ENCODE peak calls at places on chromosomes 11 and 22, in five cellular contexts. R is HCT116, I is HepG2, L is K562, S is GM12878. P is an unnamed sample.

GRCh38 chr22:43066844-43067385 is 22.3 kb downstream of the TTLL1 start:
- DNase-seq in R (peak), I (no peak), L (no peak), S (no peak), P (no peak)

GRCh38 chr11:84291996-84292395 is 1005.8 kb upstream of the CCDC90B start:
- DNase-seq in I (no peak), R (no peak), S (no peak), L (no peak), P (no peak)

GRCh38 chr11:128057786-128058395 is 529.5 kb downstream of the ETS1 start:
- DNase-seq in S (no peak), L (no peak), R (no peak), I (no peak), P (no peak)

GRCh38 chr11:106172389-106172991 is 95.0 kb downstream of the AASDHPPT start:
- DNase-seq in I (no peak), R (no peak), S (no peak), L (no peak), P (no peak)

GRCh38 chr22:43168416-43169309 is 17.3 kb downstream of the TSPO start:
- DNase-seq in L (no peak), R (no peak), I (no peak), S (no peak), P (no peak)

GRCh38 chr11:68775951-68776388 is 24.6 kb upstream of the TESMIN start:
- DNase-seq in I (no peak), R (peak), S (no peak), L (no peak), P (no peak)

GRCh38 chr22:42780070-42780540 is 59.4 kb upstream of the A4GALT start:
- DNase-seq in I (peak), R (peak), L (peak), S (peak), P (peak)

GRCh38 chr22:31526275-31526674 is 29.9 kb downstream of the SFI1 start:
- DNase-seq in I (no peak), L (no peak), R (no peak), S (no peak), P (no peak)

GRCh38 chr11:65355013-65355775 is 643 bp downstream of the TIGD3 start:
- DNase-seq in R (no peak), S (no peak), I (peak), L (peak), P (no peak)

GRCh38 chr11:71580057-71581003 is 2.3 kb downstream of the KRTAP5-11 start:
- DNase-seq in S (no peak), R (peak), L (peak), I (peak), P (peak)

GRCh38 chr11:105177658-105178057 is 38.1 kb upstream of the CARD18 start:
- DNase-seq in I (no peak), R (no peak), L (no peak), S (no peak), P (no peak)

GRCh38 chr22:21038405-21038804 is 6.0 kb upstream of the SLC7A4 start:
- DNase-seq in I (no peak), R (no peak), L (no peak), S (no peak), P (no peak)

GRCh38 chr11:12193515-12194336 is 83.3 kb downstream of the MICAL2 start:
- DNase-seq in L (no peak), S (no peak), R (no peak), I (no peak), P (no peak)

GRCh38 chr11:75510011-75510595 is 15.6 kb downstream of the GDPD5 start:
- DNase-seq in I (no peak), R (no peak), L (no peak), S (no peak), P (no peak)

GRCh38 chr22:39917091-39917703 is 16.3 kb downstream of the GRAP2 start:
- DNase-seq in S (no peak), L (no peak), R (no peak), I (no peak), P (no peak)

GRCh38 chr11:106724293-106724892 is 293.9 kb downstream of the GUCY1A2 start:
- DNase-seq in I (no peak), S (no peak), R (no peak), L (no peak), P (no peak)

GRCh38 chr11:4211991-4212390 is 117.4 kb downstream of the RRM1 start:
- DNase-seq in S (no peak), L (no peak), R (no peak), I (no peak), P (no peak)

GRCh38 chr11:1458340-1459218 is 28.0 kb downstream of the MOB2 start:
- DNase-seq in I (no peak), S (no peak), R (no peak), L (peak), P (no peak)

GRCh38 chr11:19349340-19350025 is 108.7 kb upstream of the E2F8 start:
- DNase-seq in R (no peak), S (no peak), I (no peak), L (no peak), P (no peak)

GRCh38 chr11:17699157-17700114 is 19.9 kb upstream of the MYOD1 start:
- DNase-seq in R (no peak), S (no peak), L (peak), I (no peak), P (no peak)

GRCh38 chr11:1908579-1908978 is 10.9 kb upstream of the TNNT3 start:
- DNase-seq in I (no peak), R (no peak), L (no peak), S (no peak), P (no peak)

GRCh38 chr11:73152861-73153483 is 10.9 kb upstream of the FCHSD2 start:
- DNase-seq in R (no peak), I (no peak), L (no peak), S (peak), P (no peak)

GRCh38 chr22:46367707-46368191 is 32.2 kb downstream of the TRMU start:
- DNase-seq in L (peak), R (peak), I (peak), S (no peak), P (peak)

GRCh38 chr11:32374261-32374711 is 61.1 kb downstream of the WT1 start:
- DNase-seq in S (peak), I (peak), R (peak), L (peak), P (peak)

GRCh38 chr11:69490516-69490915 is 9.1 kb downstream of the LINC01488 start:
- DNase-seq in R (no peak), I (no peak), L (no peak), S (no peak), P (no peak)

GRCh38 chr11:121595717-121596156 is 143.0 kb upstream of the SORL1-AS1 start:
- DNase-seq in I (no peak), R (peak), L (no peak), S (no peak), P (no peak)

GRCh38 chr22:28183078-28183870 is 264.2 kb upstream of the PITPNB start:
- DNase-seq in S (no peak), I (no peak), L (no peak), R (no peak), P (no peak)

GRCh38 chr11:2807276-2807681 is 78.3 kb downstream of the CDKN1C start:
- DNase-seq in S (no peak), L (peak), R (no peak), I (peak), P (no peak)

GRCh38 chr11:24779791-24780190 is 282.9 kb downstream of the LUZP2 start:
- DNase-seq in S (no peak), I (no peak), L (no peak), R (no peak), P (no peak)

GRCh38 chr11:6653656-6654055 is 2.0 kb downstream of the DCHS1 start:
- DNase-seq in S (no peak), I (no peak), L (no peak), R (no peak), P (no peak)

GRCh38 chr11:107565219-107565937 is at the start of gene ALKBH8:
- DNase-seq in R (no peak), L (peak), I (peak), S (peak), P (peak)

GRCh38 chr11:64035581-64035980 is at the start of gene FLRT1:
- DNase-seq in S (no peak), L (peak), I (no peak), R (no peak), P (no peak)

GRCh38 chr11:64037027-64037633 is 1.4 kb downstream of the FLRT1 start:
- DNase-seq in S (no peak), L (no peak), R (no peak), I (no peak), P (no peak)

GRCh38 chr11:64034411-64034811 is 1.3 kb upstream of the FLRT1 start:
- DNase-seq in L (peak), R (no peak), S (no peak), I (no peak), P (no peak)

GRCh38 chr11:64035081-64035524 is 628 bp upstream of the FLRT1 start:
- DNase-seq in R (no peak), S (no peak), L (no peak), I (no peak), P (no peak)

GRCh38 chr11:64036081-64037026 is 623 bp downstream of the FLRT1 start:
- DNase-seq in I (no peak), S (no peak), R (no peak), L (peak), P (no peak)
- TF ChIP-seq ZNF274 in I (no peak), S (no peak), R (no peak), L (no peak), P (no peak)

DNA sequence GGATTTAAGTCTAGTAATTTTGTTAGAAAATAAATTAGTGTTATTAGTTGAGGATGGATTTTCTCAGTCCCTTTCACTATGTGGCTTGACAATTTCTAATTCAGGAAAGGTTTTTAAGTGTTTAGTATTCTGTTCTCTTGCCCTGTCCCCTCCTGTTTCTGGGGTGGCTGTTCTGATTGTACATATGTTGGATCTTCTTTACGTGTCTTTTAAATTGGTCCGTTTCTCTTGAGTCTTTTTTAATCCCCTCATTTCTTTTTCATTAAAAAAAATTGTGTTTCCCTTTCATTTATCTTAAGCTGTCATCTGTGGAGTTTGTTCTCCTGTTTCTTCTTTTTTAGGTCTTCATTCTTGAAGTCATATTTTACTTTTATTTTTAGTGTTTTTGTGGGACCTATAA is 12.5 kb downstream of the ZBED4 start:
- DNase-seq in R (no peak), L (no peak), I (no peak), S (no peak), P (no peak)
- TF ChIP-seq ZNF274 in R (no peak), L (no peak), I (no peak), S (no peak), P (no peak)

DNA sequence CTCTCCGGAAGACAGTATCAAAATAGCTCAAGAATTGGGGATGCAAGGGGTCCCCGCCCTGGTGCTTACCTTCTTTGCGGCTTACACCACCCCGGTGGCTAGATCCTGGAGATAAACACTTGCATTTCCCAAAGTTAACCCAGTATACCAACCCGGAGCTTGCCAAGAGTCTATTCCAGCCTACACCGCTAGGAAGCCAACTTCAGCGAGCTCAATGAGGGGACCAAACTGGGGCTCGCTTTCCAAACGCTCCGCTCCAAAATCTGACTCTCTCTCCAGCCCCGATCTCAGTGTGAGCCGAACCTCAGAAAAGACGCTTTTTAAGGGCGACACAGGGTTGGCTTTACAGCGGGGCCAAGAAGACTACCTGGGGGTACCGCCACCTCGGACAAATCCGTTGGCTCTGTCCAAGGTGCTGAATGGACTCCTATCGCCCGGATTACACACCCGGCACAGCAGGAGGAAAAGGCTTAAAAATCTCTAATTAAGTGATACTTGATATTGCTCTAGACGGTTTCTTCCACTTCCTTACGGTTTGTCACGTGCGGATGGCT is 20.1 kb upstream of the BDNF start:
- DNase-seq in S (no peak), R (no peak), L (peak), I (no peak), P (no peak)
- TF ChIP-seq ZNF274 in S (no peak), R (no peak), L (no peak), I (no peak), P (no peak)

GRCh38 chr11:67302571-67303131 is 679 bp upstream of the SSH3 start:
- DNase-seq in L (no peak), R (no peak), S (no peak), I (no peak), P (no peak)

GRCh38 chr11:67301951-67302516 is 1.3 kb upstream of the SSH3 start:
- DNase-seq in I (no peak), S (no peak), R (no peak), L (peak), P (peak)

GRCh38 chr11:67303989-67304411 is 670 bp downstream of the SSH3 start:
- DNase-seq in R (no peak), S (no peak), I (no peak), L (peak), P (no peak)

GRCh38 chr11:67304511-67305113 is 1.3 kb downstream of the SSH3 start:
- DNase-seq in L (no peak), R (no peak), I (no peak), S (no peak), P (no peak)

GRCh38 chr11:67303132-67303988 is at the start of gene SSH3:
- DNase-seq in S (no peak), R (peak), L (peak), I (peak), P (peak)
- TF ChIP-seq ZNF274 in S (no peak), R (no peak), L (no peak), I (no peak), P (no peak)

GRCh38 chr22:29813563-29813962 is 24.5 kb downstream of the ASCC2 start:
- DNase-seq in R (peak), S (no peak), I (no peak), L (peak), P (no peak)
- TF ChIP-seq ZNF274 in R (no peak), S (no peak), I (no peak), L (no peak), P (no peak)

DNA sequence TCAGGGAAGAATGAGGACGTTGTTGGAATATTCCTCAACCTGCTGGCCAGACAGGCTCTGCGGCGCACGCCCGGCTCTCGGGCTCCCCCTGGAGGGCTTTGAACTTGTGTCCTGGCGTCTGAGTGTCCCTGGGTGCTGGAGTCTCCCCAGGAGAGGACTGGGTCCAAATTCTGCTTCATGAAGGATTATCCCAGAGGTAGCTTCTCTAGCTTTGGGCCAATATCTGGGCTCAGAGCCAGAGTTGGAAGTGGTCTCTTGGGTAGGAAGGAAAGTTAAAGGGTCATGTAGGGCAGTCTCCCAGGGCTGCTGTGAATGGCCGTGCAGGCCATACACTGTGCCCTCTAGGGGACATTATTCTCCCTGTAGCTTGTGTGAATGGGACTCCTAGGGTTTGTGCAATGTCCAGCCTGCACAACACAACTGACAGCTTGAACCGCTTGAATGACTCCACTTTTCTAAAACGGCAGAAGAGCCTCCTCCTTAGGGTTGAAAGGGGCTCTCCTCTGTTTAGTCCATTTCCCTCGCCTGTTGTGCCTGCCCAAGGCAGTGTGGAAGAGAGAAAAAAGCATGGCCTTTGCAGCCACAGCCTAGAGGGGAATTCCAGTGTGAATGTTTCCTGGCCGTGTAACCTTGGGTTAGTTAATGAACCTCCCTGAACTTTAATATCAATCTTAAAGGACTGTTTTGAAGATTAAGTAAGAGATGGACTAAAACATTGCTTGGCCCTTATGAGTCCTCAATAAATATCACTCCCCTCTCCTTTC is 111.1 kb upstream of the THY1 start:
- DNase-seq in R (peak), I (peak), S (peak), L (peak), P (peak)
- TF ChIP-seq ZNF274 in R (no peak), I (no peak), S (no peak), L (no peak), P (no peak)

GRCh38 chr22:26436903-26437515 is 7.9 kb downstream of the ASPHD2 start:
- DNase-seq in I (no peak), L (no peak), S (no peak), R (no peak), P (no peak)
- TF ChIP-seq ZNF274 in I (no peak), L (no peak), S (no peak), R (no peak), P (no peak)

P was measured in NT2/D1.